ENCODE peak calls at places on chromosomes 2 and 18, in eight cellular contexts. K, D, G, L, R, C, F and M are unnamed samples.
A peak's percentile ranks its signal among the peaks of the same experiment; 100 is the strongest.

GRCh38 chr18:3441290-3441689 is 8.7 kb upstream of the TGIF1 start:
- ATAC-seq in L (peak; percentile 89), D (peak; percentile 90), F (peak; percentile 93), R (peak; percentile 95), K (no peak), G (peak; percentile 75), C (no peak), M (peak; percentile 67)

GRCh38 chr2:38301969-38302702 is 74.9 kb downstream of the ATL2 start:
- ATAC-seq in R (no peak), C (peak; percentile 56), F (peak; percentile 52), G (peak; percentile 37), K (peak; percentile 30), D (peak; percentile 46), L (peak; percentile 21), M (no peak)

GRCh38 chr18:43932140-43932539 is 654.9 kb upstream of the SYT4 start:
- ATAC-seq in K (no peak), G (no peak), L (no peak), C (no peak), F (no peak), R (no peak), D (no peak), M (no peak)

GRCh38 chr2:36371070-36371962 is 15.7 kb downstream of the CRIM1 start:
- ATAC-seq in K (no peak), D (peak; percentile 58), G (no peak), C (no peak), L (peak; percentile 46), R (peak; percentile 53), F (no peak), M (no peak)

GRCh38 chr2:73111300-73112025 is 1.3 kb downstream of the RAB11FIP5 start:
- ATAC-seq in G (peak; percentile 57), F (peak; percentile 53), R (peak; percentile 54), K (peak; percentile 39), C (no peak), D (peak; percentile 46), L (peak; percentile 54), M (no peak)

GRCh38 chr18:67463829-67464228 is 52.7 kb downstream of the DSEL start:
- ATAC-seq in L (no peak), C (peak; percentile 67), D (peak; percentile 67), K (no peak), F (peak; percentile 74), R (no peak), G (no peak), M (no peak)

GRCh38 chr2:85796046-85796548 is 42.3 kb downstream of the ATOH8 start:
- ATAC-seq in L (no peak), D (no peak), C (no peak), G (no peak), K (peak; percentile 3), F (no peak), R (no peak), M (peak; percentile 32)

GRCh38 chr2:162126145-162126926 is 25.7 kb downstream of the GCG start:
- ATAC-seq in L (no peak), G (no peak), F (no peak), K (no peak), D (no peak), C (peak; percentile 94), R (no peak), M (no peak)

GRCh38 chr2:150619607-150620330 is 132.3 kb upstream of the RND3 start:
- ATAC-seq in R (no peak), K (no peak), F (no peak), G (no peak), L (no peak), C (no peak), D (no peak), M (peak; percentile 69)

GRCh38 chr2:237397072-237397471 is 16.9 kb downstream of the COL6A3 start:
- ATAC-seq in D (no peak), F (no peak), C (no peak), G (no peak), K (no peak), R (no peak), L (no peak), M (no peak)

GRCh38 chr2:45119855-45120254 is 110.6 kb upstream of the SIX2 start:
- ATAC-seq in F (no peak), R (no peak), L (peak; percentile 71), G (no peak), C (no peak), D (no peak), K (no peak), M (no peak)

GRCh38 chr2:71778514-71779305 is 325.3 kb downstream of the DYSF start:
- ATAC-seq in D (no peak), F (peak; percentile 53), R (peak; percentile 59), L (peak; percentile 72), K (no peak), G (no peak), C (no peak), M (no peak)

GRCh38 chr2:238160206-238161129 is 1.7 kb downstream of the ERFE start:
- ATAC-seq in L (no peak), K (no peak), D (peak; percentile 54), F (peak; percentile 16), C (peak; percentile 79), R (no peak), G (peak; percentile 83), M (no peak)

GRCh38 chr2:42721898-42722297 is 42.0 kb downstream of the OXER1 start:
- ATAC-seq in C (peak; percentile 41), L (no peak), G (no peak), K (no peak), D (no peak), F (no peak), R (no peak), M (no peak)

GRCh38 chr18:2406544-2406943 is 164.8 kb downstream of the METTL4 start:
- ATAC-seq in D (no peak), C (peak; percentile 31), F (no peak), L (no peak), G (no peak), R (no peak), K (no peak), M (no peak)

GRCh38 chr2:186426153-186427016 is 59.7 kb upstream of the ZC3H15 start:
- ATAC-seq in C (peak; percentile 90), R (no peak), L (no peak), F (no peak), D (peak; percentile 59), G (no peak), K (no peak), M (no peak)

GRCh38 chr18:46469186-46469915 is 187.7 kb downstream of the LOXHD1 start:
- ATAC-seq in K (no peak), C (no peak), D (no peak), G (no peak), F (peak; percentile 42), L (peak; percentile 93), R (no peak), M (no peak)

GRCh38 chr2:231364961-231365810 is 30.3 kb upstream of the B3GNT7 start:
- ATAC-seq in R (peak; percentile 71), F (no peak), L (peak; percentile 89), G (peak; percentile 48), K (no peak), C (no peak), D (peak; percentile 92), M (peak; percentile 19)

GRCh38 chr2:53949457-53949856 is 21.3 kb downstream of the PSME4 start:
- ATAC-seq in C (peak; percentile 57), K (no peak), G (no peak), F (no peak), R (no peak), D (no peak), L (no peak), M (no peak)

GRCh38 chr18:59063300-59063895 is 76.3 kb upstream of the SEC11C start:
- ATAC-seq in F (no peak), L (no peak), D (no peak), G (no peak), C (peak; percentile 37), R (no peak), K (no peak), M (no peak)

GRCh38 chr18:59067873-59068272 is 71.8 kb upstream of the SEC11C start:
- ATAC-seq in K (no peak), D (peak; percentile 38), F (no peak), L (no peak), R (peak; percentile 60), G (no peak), C (no peak), M (no peak)

GRCh38 chr18:59068672-59069071 is 71.0 kb upstream of the SEC11C start:
- ATAC-seq in R (no peak), G (no peak), L (no peak), C (no peak), D (no peak), F (no peak), K (no peak), M (no peak)

GRCh38 chr18:59063912-59064311 is 75.8 kb upstream of the SEC11C start:
- ATAC-seq in R (no peak), D (no peak), L (no peak), F (no peak), K (no peak), C (no peak), G (no peak), M (no peak)

DNA sequence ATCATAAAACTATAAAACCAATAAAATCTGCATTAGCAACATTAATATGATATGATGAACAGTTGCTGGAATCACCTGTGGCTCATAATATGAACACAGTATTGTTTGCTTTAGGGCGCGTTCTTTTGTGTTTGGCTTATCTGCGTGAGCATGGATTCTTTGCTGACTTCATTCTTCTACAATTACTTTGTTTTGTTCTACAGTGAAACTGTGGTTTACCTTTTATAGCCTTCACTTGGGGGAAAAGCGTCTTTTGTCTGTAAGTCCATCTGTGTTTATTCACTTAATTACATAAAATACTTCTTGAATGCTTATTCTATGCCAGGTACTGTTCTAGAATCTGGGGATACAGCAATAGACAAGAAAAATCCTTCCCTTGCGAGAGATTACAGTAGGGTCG is 74.0 kb upstream of the SEC11C start:
- ATAC-seq in L (no peak), F (no peak), D (no peak), G (no peak), R (no peak), K (no peak), C (no peak), M (no peak)
- TF ChIP-seq POLR2AphosphoS5 in L (no peak), F (no peak), D (no peak), G (no peak), R (no peak), K (no peak), C (no peak), M (no peak)

GRCh38 chr2:74199871-74200305 is 1.5 kb downstream of the MTHFD2 start:
- ATAC-seq in G (peak; percentile 1), F (no peak), D (no peak), K (no peak), R (no peak), L (no peak), C (peak; percentile 1), M (no peak)
- TF ChIP-seq POLR2AphosphoS5 in G (no peak), F (no peak), D (no peak), K (no peak), R (peak; percentile 34), L (no peak), C (peak; percentile 54), M (no peak)

GRCh38 chr2:9492927-9493326 is 18.6 kb downstream of the IAH1 start:
- ATAC-seq in F (no peak), D (no peak), K (no peak), G (no peak), R (no peak), L (no peak), C (no peak), M (no peak)
- TF ChIP-seq POLR2AphosphoS5 in F (no peak), D (no peak), K (no peak), G (no peak), R (no peak), L (no peak), C (no peak), M (no peak)

DNA sequence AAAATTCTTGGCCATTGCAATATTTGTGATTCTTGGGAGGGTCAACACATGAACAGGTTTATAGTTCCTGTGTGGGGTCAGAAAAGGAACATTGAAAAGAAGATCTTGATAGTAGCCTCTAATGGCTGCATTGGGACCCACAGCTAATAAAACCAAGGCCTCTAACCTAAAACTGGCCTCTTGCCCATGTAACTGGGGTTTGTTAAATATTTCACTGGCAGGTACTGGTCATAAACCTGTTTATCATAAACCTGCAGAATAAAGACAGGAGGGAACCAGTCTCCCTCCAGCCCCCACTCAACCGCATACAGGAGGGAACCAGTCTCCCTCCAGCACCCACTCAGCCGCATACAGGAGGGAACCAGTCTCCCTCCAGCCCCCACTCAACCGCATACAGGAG is 125.3 kb downstream of the PXDN start:
- ATAC-seq in C (no peak), K (no peak), G (no peak), R (no peak), L (no peak), F (no peak), D (no peak), M (no peak)
- TF ChIP-seq POLR2AphosphoS5 in C (no peak), K (no peak), G (no peak), R (no peak), L (no peak), F (no peak), D (no peak), M (no peak)